ENCODE peak calls at places on chromosome 1, in five cellular contexts. J, R, L, U and I are unnamed samples.

GRCh38 chr1:201715801-201716741 is 112.9 kb upstream of the IPO9 start:
- DNase-seq in J (peak; percentile 59), R (no peak), L (no peak), U (no peak), I (no peak)

GRCh38 chr1:201740609-201741231 is 88.2 kb upstream of the IPO9 start:
- DNase-seq in J (no peak), R (no peak), L (no peak), U (no peak), I (no peak)

GRCh38 chr1:245690153-245690552 is 535.4 kb downstream of the KIF26B start:
- DNase-seq in J (peak; percentile 39), R (no peak), L (no peak), U (no peak), I (no peak)

GRCh38 chr1:37465596-37466517 is 8.5 kb upstream of the ZC3H12A start:
- DNase-seq in J (no peak), R (no peak), L (no peak), U (no peak), I (no peak)

GRCh38 chr1:203440780-203441179 is 34.8 kb upstream of the PRELP start:
- DNase-seq in J (peak; percentile 91), R (no peak), L (peak; percentile 37), U (peak; percentile 41), I (no peak)

GRCh38 chr1:193448682-193449461 is 262.5 kb upstream of the B3GALT2 start:
- DNase-seq in J (no peak), R (no peak), L (no peak), U (no peak), I (no peak)

GRCh38 chr1:234745844-234746797 is 136.1 kb upstream of the IRF2BP2 start:
- DNase-seq in J (no peak), R (no peak), L (no peak), U (no peak), I (no peak)

GRCh38 chr1:9101510-9102146 is 27.3 kb downstream of the GPR157 start:
- DNase-seq in J (no peak), R (no peak), L (peak; percentile 16), U (no peak), I (no peak)

GRCh38 chr1:194846488-194846887 is 1660.1 kb upstream of the B3GALT2 start:
- DNase-seq in J (no peak), R (no peak), L (no peak), U (no peak), I (no peak)

GRCh38 chr1:220300442-220301121 is 28.3 kb upstream of the RAB3GAP2 start:
- DNase-seq in J (peak; percentile 87), R (no peak), L (peak; percentile 77), U (peak; percentile 83), I (peak; percentile 84)

GRCh38 chr1:200640373-200641174 is 20.0 kb upstream of the KIF14 start:
- DNase-seq in J (no peak), R (no peak), L (no peak), U (no peak), I (no peak)

GRCh38 chr1:232476538-232476950 is 153.4 kb downstream of the SIPA1L2 start:
- DNase-seq in J (no peak), R (no peak), L (no peak), U (no peak), I (no peak)

GRCh38 chr1:76546354-76546933 is 320.8 kb upstream of the ST6GALNAC5 start:
- DNase-seq in J (no peak), R (no peak), L (no peak), U (no peak), I (no peak)

GRCh38 chr1:76543495-76543894 is 323.8 kb upstream of the ST6GALNAC5 start:
- DNase-seq in J (no peak), R (no peak), L (no peak), U (no peak), I (no peak)

GRCh38 chr1:76547916-76548315 is 319.4 kb upstream of the ST6GALNAC5 start:
- DNase-seq in J (no peak), R (no peak), L (no peak), U (no peak), I (no peak)
- TF ChIP-seq CTCF in J (no peak), R (no peak), L (no peak), U (no peak), I (peak; percentile 21)

DNA sequence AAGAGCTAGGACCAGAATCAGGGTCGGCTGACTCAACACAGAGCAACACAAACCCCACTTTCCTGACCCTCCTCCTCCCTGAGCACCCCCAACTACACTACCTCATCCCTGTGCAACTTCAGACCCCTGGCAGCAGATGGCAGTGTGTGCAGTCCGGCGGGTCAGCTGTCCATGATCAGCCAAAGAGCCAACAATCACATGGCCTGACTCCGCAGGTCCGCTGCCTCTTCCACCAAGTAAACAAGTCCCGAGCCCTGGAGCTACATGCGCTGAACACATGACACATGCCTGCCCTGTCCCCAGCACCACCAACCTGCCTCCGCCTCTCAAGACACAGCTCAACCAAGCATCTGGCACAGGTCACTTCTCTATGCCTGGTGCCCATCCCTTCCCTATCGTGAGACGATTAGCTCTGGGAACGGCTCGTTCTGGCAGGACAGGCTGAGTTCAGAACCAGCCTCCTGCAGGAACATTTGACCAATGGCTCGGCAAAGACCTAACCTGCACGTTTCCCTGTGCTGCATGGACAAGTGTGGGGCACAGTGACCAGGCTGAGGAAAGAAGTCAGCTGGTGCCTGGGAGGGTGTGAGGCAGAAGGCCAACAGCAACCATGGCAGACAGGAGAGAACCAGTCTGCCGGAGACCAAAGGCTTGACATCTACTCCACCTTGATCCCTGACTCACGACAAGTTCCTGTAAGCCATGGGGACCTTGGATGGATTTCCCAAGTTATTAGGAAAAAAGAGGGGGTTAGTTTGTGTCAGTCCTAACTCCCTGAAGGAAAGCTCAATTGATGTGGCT is 60.3 kb downstream of the CD46 start:
- DNase-seq in J (peak; percentile 83), R (no peak), L (no peak), U (no peak), I (no peak)
- TF ChIP-seq CTCF in J (peak; percentile 50), R (peak; percentile 42), L (peak; percentile 24), U (peak; percentile 64), I (peak; percentile 69)

GRCh38 chr1:65629788-65630187 is 162.9 kb upstream of the PDE4B start:
- DNase-seq in J (no peak), R (no peak), L (no peak), U (no peak), I (no peak)

GRCh38 chr1:65626003-65626402 is 166.7 kb upstream of the PDE4B start:
- DNase-seq in J (no peak), R (no peak), L (no peak), U (no peak), I (no peak)

GRCh38 chr1:65625528-65625927 is 167.2 kb upstream of the PDE4B start:
- DNase-seq in J (no peak), R (no peak), L (no peak), U (no peak), I (no peak)

DNA sequence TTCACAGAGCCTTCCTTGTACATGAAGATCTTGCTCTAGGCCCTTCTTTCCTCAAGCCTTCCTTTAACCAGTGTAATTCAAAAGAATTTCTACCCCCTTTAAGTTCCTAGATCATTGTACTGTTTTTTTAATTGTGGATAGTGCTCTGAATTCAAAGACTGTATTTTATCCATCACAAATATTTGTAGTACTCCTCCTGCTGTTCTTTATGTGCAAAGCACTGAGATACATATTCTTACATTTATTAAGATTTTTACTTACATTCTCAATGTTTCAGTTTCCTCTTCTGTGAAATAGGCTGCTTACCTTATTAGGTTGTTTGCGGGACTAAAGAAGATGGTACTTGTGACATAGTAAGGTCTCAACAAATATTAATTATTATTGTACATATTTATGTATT is 168.8 kb upstream of the PDE4B start:
- DNase-seq in J (no peak), R (no peak), L (no peak), U (no peak), I (no peak)
- TF ChIP-seq CTCF in J (no peak), R (peak; percentile 10), L (no peak), U (no peak), I (no peak)

DNA sequence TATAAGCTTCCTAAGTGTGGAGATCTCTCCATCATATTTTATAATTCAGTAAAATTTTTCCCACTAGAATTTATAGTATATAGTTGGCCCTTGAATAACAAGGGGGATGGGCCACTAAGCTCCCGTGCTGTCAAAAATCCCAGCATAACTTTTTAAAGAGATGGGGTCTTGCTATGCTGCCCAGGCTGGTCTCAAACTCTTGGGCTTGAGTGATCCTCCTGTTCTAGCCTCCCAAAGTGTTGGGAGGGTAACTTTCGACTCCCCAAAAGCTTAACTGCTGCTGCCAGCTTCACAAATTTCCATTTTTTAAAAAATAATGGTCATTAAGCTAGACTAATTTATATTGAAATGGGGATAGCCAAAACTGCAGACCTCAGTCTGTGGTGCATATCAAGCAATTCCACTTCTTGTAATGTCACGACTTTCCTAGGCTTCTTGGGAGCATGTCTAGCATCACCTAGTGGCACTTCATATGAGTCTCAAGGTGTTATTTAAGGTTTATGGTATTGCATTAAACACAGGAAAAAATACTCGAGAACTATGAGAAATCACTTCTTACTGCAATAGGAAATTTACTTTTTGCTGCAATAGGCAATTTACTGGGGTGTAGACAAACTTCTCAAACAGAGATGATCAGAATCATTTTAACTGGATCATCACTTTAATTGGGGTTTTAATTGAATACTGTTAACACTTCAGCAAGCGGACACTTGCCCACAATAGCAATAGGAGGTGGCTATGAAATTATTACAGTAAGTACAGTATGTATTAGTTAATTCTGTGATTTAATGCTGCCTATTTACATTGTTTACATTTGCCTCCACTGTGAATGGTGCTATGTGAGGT is 19.3 kb upstream of the ACTA1 start:
- DNase-seq in J (no peak), R (no peak), L (no peak), U (no peak), I (no peak)
- TF ChIP-seq CTCF in J (peak; percentile 52), R (peak; percentile 63), L (peak; percentile 59), U (peak; percentile 33), I (peak; percentile 73)